ENCODE peak calls at places on chromosome 17, in five cellular contexts. Z is psoas muscle, Y is transverse colon, N is heart right ventricle, D is cardiac muscle cell. S is an unnamed sample. For H3K36me3 and H3K4me1, the result is how much of the 10 kb centered on the place peaks cover.

GRCh38 chr17:70185280-70185679 is 15.9 kb downstream of the KCNJ2 start:
- DNase-seq in Z (no peak), Y (no peak), N (no peak), D (no peak), S (no peak)

GRCh38 chr17:39016193-39017153 is 49.3 kb upstream of the FBXO47 start:
- DNase-seq in Z (no peak), Y (no peak), N (no peak), D (peak), S (peak)

GRCh38 chr17:81412490-81413093 is 17.3 kb downstream of the BAHCC1 start:
- DNase-seq in Z (peak), Y (no peak), N (no peak), D (peak), S (peak)

GRCh38 chr17:64244165-64244564 is 18.9 kb downstream of the TEX2 start:
- DNase-seq in Z (no peak), Y (no peak), N (no peak), D (peak), S (no peak)

GRCh38 chr17:2792541-2793169 is 3.6 kb upstream of the RAP1GAP2 start:
- DNase-seq in Z (no peak), Y (no peak), N (no peak), D (no peak), S (no peak)

GRCh38 chr17:28788100-28788499 is 44.3 kb downstream of the TRAF4 start:
- DNase-seq in Z (no peak), Y (no peak), N (no peak), D (no peak), S (no peak)

GRCh38 chr17:42796066-42796758 is 2.3 kb downstream of the COA3 start:
- DNase-seq in Z (no peak), Y (no peak), N (no peak), D (no peak), S (no peak)

GRCh38 chr17:10737168-10737622 is 7.4 kb upstream of the TMEM220 start:
- DNase-seq in Z (peak), Y (peak), N (peak), D (peak), S (peak)

GRCh38 chr17:82416771-82417170 is 1.4 kb upstream of the HEXD start:
- DNase-seq in Z (no peak), Y (no peak), N (no peak), D (no peak), S (peak)

GRCh38 chr17:12659500-12659899 is 6.2 kb upstream of the MYOCD start:
- DNase-seq in Z (no peak), Y (no peak), N (no peak), D (peak), S (no peak)

GRCh38 chr17:75539969-75540729 is 14.7 kb downstream of the LLGL2 start:
- DNase-seq in Z (no peak), Y (no peak), N (no peak), D (peak), S (no peak)

GRCh38 chr17:12619444-12620199 is 46.1 kb upstream of the MYOCD start:
- DNase-seq in Z (no peak), Y (no peak), N (no peak), D (no peak), S (peak)

GRCh38 chr17:29151567-29151966 is 28.6 kb downstream of the MYO18A start:
- DNase-seq in Z (peak), Y (no peak), N (no peak), D (peak), S (no peak)

GRCh38 chr17:8865811-8866210 is 1.7 kb downstream of the PIK3R6 start:
- DNase-seq in Z (no peak), Y (no peak), N (no peak), D (no peak), S (no peak)

GRCh38 chr17:44614862-44615261 is 41.4 kb upstream of the MEIOC start:
- DNase-seq in Z (no peak), Y (no peak), N (no peak), D (no peak), S (no peak)

GRCh38 chr17:37490022-37490587 is 414 bp downstream of the DUSP14 start:
- DNase-seq in Z (peak), Y (peak), N (peak), D (peak), S (peak)

GRCh38 chr17:58401287-58401686 is 16.0 kb downstream of the RNF43 start:
- DNase-seq in Z (no peak), Y (no peak), N (no peak), D (no peak), S (no peak)

GRCh38 chr17:36652716-36653115 is 51.3 kb downstream of the MRM1 start:
- DNase-seq in Z (no peak), Y (peak), N (no peak), D (no peak), S (no peak)

GRCh38 chr17:71472809-71473789 is 647.7 kb upstream of the SOX9 start:
- DNase-seq in Z (no peak), Y (no peak), N (no peak), D (peak), S (peak)

GRCh38 chr17:46193626-46194392 is 580 bp upstream of the KANSL1 start:
- DNase-seq in Z (peak), Y (peak), N (peak), D (peak), S (peak)

GRCh38 chr17:46194393-46195216 is 1.4 kb upstream of the KANSL1 start:
- DNase-seq in Z (no peak), Y (no peak), N (no peak), D (peak), S (peak)

GRCh38 chr17:46193246-46193625 is at the start of gene KANSL1:
- DNase-seq in Z (peak), Y (peak), N (peak), D (peak), S (peak)

GRCh38 chr17:46195939-46196338 is 2.7 kb upstream of the KANSL1 start:
- DNase-seq in Z (no peak), Y (no peak), N (no peak), D (no peak), S (no peak)

GRCh38 chr17:46195217-46195855 is 2.1 kb upstream of the KANSL1 start:
- DNase-seq in Z (no peak), Y (no peak), N (no peak), D (no peak), S (no peak)
- H3K4me3 ChIP-seq in Z (no peak), Y (no peak), N (no peak), D (no peak), S (no peak)

DNA sequence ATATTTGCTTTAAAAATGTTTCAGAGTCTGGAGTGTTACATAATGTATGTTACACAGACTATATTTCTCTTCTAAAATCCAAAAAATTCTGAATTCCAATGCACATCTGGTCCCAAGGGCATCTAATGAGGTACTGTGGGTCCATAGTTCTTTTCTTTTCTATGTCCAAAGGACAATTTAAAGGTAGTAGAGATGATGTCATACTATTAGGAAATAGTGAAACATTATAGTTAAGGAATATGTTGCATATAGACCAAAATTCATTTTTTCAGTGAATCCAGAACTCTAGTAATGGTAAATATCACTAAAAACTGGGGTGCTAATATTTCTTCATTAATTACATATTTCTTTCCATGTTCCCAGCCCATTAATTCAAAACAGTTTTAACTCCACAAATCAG is 23.0 kb downstream of the NME2 start:
- DNase-seq in Z (no peak), Y (no peak), N (no peak), D (no peak), S (no peak)
- H3K36me3 ChIP-seq in Z (half or more), Y (under half), N (half or more), D (half or more), S (half or more)

GRCh38 chr17:935485-935884 is 44.1 kb downstream of the NXN start:
- DNase-seq in Z (peak), Y (no peak), N (no peak), D (no peak), S (no peak)

GRCh38 chr17:930258-930657 is 49.3 kb downstream of the NXN start:
- DNase-seq in Z (peak), Y (no peak), N (no peak), D (no peak), S (no peak)

GRCh38 chr17:927611-928461 is 51.7 kb downstream of the NXN start:
- DNase-seq in Z (no peak), Y (no peak), N (no peak), D (peak), S (no peak)

GRCh38 chr17:929547-929946 is 50.0 kb downstream of the NXN start:
- DNase-seq in Z (no peak), Y (no peak), N (no peak), D (peak), S (no peak)

DNA sequence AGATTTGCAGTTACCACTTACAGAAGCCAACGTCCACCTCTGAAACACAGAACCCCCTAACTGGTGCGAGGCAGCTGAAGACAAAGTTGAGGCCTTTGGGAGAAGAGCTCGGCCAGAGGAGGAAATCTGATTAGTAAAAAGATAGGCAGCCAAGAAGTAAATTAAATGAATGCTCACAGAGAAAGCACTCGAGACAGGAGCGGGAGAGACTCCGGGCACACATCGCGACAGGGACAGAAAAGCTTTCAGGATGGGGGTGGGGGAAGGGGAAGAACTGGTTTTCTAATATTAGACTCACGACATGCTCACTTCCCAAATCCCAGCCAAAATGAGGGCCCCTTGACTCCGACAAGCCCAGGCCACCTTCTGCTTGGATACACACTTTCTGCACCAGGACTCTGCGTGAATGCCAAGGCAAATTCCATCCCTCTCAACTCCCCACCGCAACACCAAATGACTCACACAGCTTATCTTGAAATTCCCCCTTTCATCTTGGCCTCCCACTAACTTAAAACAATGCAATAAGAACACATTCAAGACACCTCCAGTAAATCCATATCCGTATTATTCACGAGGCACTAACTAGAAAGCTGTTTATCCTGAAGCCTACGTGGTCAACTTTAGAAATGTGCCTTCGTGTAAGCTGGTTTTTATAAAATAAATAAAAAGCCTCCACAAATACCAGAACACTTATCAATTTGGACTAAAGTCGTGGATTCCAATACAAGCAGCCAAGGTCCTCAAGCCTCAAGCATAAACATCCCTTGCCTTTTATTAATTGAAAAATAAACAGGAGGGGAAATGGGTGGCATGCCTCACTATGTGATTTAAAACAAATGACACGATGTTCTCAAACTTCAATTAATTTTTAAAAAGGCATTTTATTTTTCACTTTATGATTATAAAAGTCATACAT is 46.1 kb downstream of the NXN start:
- DNase-seq in Z (peak), Y (no peak), N (no peak), D (peak), S (no peak)
- H3K4me1 ChIP-seq in Z (under half), Y (under half), N (under half), D (under half), S (under half)

GRCh38 chr17:78357177-78357586 is 2.7 kb downstream of the SOCS3 start:
- DNase-seq in Z (peak), Y (no peak), N (peak), D (peak), S (no peak)
- H3K4me3 ChIP-seq in Z (peak), Y (no peak), N (peak), D (peak), S (peak)

GRCh38 chr17:41151525-41151924 is 1.9 kb upstream of the KRTAP4-5 start:
- DNase-seq in Z (no peak), Y (no peak), N (no peak), D (no peak), S (no peak)
- H3K36me3 ChIP-seq in Z (under half), Y (under half), N (under half), D (under half), S (under half)

DNA sequence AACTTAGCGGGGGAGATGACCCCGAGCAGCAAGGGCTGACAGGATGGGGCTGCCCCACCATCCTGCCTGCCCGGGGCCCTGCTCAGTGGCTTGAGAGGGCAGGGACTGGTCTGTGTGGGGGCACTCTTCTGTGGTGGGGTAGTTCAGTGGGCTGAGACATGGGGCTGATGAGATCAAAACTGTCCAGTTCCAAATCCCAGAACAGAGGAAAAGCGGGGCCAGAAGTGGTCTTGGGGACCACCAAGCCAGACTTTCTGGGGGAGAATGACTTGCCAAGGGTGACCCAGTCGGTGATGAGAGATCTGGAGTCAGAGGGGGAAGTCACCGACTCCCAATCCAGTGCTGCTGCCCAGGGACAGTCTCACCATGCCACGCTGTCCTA is 27.6 kb downstream of the GOSR2 start:
- DNase-seq in Z (no peak), Y (no peak), N (no peak), D (no peak), S (no peak)
- H3K4me1 ChIP-seq in Z (under half), Y (under half), N (under half), D (under half), S (under half)

GRCh38 chr17:74443516-74444296 is 11.8 kb downstream of the GPRC5C start:
- DNase-seq in Z (no peak), Y (peak), N (no peak), D (no peak), S (no peak)
- H3K4me3 ChIP-seq in Z (peak), Y (no peak), N (peak), D (no peak), S (no peak)

DNA sequence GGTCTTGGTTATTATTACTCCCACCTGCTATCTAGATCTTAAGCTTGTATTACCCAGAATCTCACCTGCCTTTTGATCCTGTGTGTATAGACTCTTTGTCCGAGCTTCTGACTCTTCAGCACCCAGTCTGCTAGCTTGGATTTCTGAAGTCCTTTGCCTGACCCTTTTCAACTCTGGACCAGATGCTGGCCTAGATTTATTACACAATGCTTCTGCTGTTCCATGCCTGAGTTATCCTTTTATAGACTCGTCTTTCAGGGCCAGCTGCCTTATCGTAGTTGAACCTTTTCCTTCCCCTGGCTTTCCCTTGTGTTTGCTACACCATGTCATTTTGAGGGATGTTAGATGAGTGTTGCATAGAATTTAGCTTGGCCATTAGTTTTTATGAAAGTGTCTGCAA is 32.6 kb downstream of the RHOT1 start:
- DNase-seq in Z (no peak), Y (no peak), N (no peak), D (no peak), S (no peak)
- H3K36me3 ChIP-seq in Z (half or more), Y (half or more), N (half or more), D (under half), S (under half)

DNA sequence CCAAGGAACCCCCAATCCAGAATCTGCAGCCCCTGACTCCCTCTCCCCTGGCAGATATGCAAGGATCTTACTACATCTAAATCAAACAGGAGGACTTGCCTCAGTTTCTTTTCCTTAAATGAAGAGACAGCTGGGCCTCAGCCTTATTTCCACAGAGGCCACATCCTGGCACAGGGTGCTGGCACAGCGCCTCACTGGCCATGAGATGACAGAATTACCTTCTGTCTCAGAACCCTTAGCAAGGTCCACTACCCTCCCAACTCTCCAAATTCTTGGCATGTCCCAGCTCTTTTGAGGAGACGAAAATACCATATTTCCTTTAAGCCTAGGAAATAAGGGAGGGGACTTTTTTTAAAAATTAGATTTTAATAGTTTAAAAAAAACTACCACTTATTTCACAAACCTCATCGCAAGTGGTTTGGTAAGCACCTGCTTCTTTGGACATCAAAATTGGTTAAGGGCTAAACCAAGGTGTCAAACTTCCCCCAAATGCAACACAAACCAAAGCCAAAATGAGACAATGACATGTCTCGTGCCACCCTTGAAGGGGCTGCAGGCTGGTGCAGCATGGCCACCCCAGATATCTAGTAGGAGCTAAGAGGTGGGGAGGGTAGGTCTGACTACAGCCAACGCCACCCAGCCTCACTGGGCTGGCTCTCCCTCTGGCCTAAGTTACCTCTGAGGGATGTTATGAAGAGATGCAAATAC is 25.3 kb downstream of the FAM117A start:
- DNase-seq in Z (peak), Y (no peak), N (no peak), D (no peak), S (no peak)
- H3K4me1 ChIP-seq in Z (under half), Y (under half), N (under half), D (half or more), S (under half)